ENCODE peak calls at places on chromosomes 4 and X, in ten cellular contexts. S, A, U, R, C, P, Z, Y, D and N are unnamed samples.

GRCh38 chrX:42396136-42396535 is 381.8 kb downstream of the PPP1R2C start:
- DNase-seq in S (no peak), A (no peak), U (no peak), R (no peak), C (no peak), P (no peak), Z (no peak), Y (no peak), D (no peak), N (no peak)

GRCh38 chr4:115841873-115842272 is 728.5 kb upstream of the NDST4 start:
- DNase-seq in S (no peak), A (no peak), U (no peak), R (no peak), C (no peak), P (no peak), Z (no peak), Y (no peak), D (no peak), N (no peak)

GRCh38 chr4:15366660-15367059 is 61.2 kb upstream of the C1QTNF7 start:
- DNase-seq in S (no peak), A (no peak), U (peak), R (peak), C (no peak), P (no peak), Z (no peak), Y (peak), D (no peak), N (no peak)

GRCh38 chr4:159024266-159024665 is 78.6 kb upstream of the RAPGEF2 start:
- DNase-seq in S (no peak), A (no peak), U (no peak), R (no peak), C (no peak), P (no peak), Z (no peak), Y (no peak), D (peak), N (no peak)

GRCh38 chr4:110553197-110553596 is 69.7 kb downstream of the PITX2 start:
- DNase-seq in S (no peak), A (no peak), U (no peak), R (no peak), C (no peak), P (no peak), Z (no peak), Y (no peak), D (no peak), N (no peak)

GRCh38 chr4:188076169-188076568 is 33.2 kb downstream of the TRIML2 start:
- DNase-seq in S (no peak), A (no peak), U (no peak), R (no peak), C (no peak), P (no peak), Z (no peak), Y (no peak), D (no peak), N (no peak)

GRCh38 chrX:3262906-3263305 is 83.5 kb downstream of the MXRA5 start:
- DNase-seq in S (no peak), A (no peak), U (peak), R (peak), C (no peak), P (no peak), Z (peak), Y (no peak), D (no peak), N (no peak)

GRCh38 chr4:88189881-88190585 is 31.6 kb upstream of the ABCG2 start:
- DNase-seq in S (no peak), A (no peak), U (no peak), R (no peak), C (no peak), P (no peak), Z (no peak), Y (no peak), D (no peak), N (no peak)

GRCh38 chr4:143354990-143355389 is 18.3 kb downstream of the GAB1 start:
- DNase-seq in S (no peak), A (no peak), U (no peak), R (no peak), C (no peak), P (no peak), Z (no peak), Y (no peak), D (no peak), N (no peak)

GRCh38 chr4:66609014-66609413 is 936.3 kb downstream of the CENPC start:
- DNase-seq in S (no peak), A (no peak), U (no peak), R (no peak), C (no peak), P (no peak), Z (no peak), Y (no peak), D (no peak), N (no peak)

GRCh38 chr4:61851126-61851525 is 651.0 kb downstream of the ADGRL3 start:
- DNase-seq in S (no peak), A (no peak), U (no peak), R (no peak), C (no peak), P (no peak), Z (no peak), Y (no peak), D (no peak), N (no peak)

GRCh38 chr4:85952518-85952917 is 407.3 kb downstream of the MAPK10 start:
- DNase-seq in S (no peak), A (no peak), U (peak), R (peak), C (no peak), P (no peak), Z (peak), Y (no peak), D (no peak), N (no peak)

GRCh38 chr4:18689308-18689915 is 667.9 kb upstream of the LCORL start:
- DNase-seq in S (peak), A (no peak), U (peak), R (peak), C (peak), P (peak), Z (peak), Y (peak), D (peak), N (no peak)

GRCh38 chrX:1378306-1378758 is 13.6 kb downstream of the SLC25A6 start:
- DNase-seq in S (no peak), A (no peak), U (no peak), R (no peak), C (no peak), P (no peak), Z (no peak), Y (no peak), D (no peak), N (no peak)

GRCh38 chr4:112510468-112511293 is 5.3 kb downstream of the NEUROG2 start:
- DNase-seq in S (no peak), A (no peak), U (no peak), R (no peak), C (no peak), P (no peak), Z (no peak), Y (no peak), D (peak), N (no peak)

GRCh38 chr4:12926189-12927066 is 557.7 kb downstream of the RAB28 start:
- DNase-seq in S (no peak), A (no peak), U (no peak), R (no peak), C (no peak), P (no peak), Z (no peak), Y (no peak), D (no peak), N (no peak)

GRCh38 chr4:67160409-67160808 is 384.9 kb downstream of the CENPC start:
- DNase-seq in S (no peak), A (no peak), U (no peak), R (no peak), C (no peak), P (no peak), Z (no peak), Y (no peak), D (peak), N (no peak)

GRCh38 chr4:71604785-71605184 is 179.1 kb downstream of the GC start:
- DNase-seq in S (no peak), A (no peak), U (no peak), R (no peak), C (no peak), P (no peak), Z (no peak), Y (no peak), D (no peak), N (no peak)